ENCODE peak calls at places on chromosomes 2 and 18, in ten cellular contexts. D, M, J, R, L, W, O, G, N and Z are unnamed samples.

GRCh38 chr2:33069894-33070651 is 123.3 kb downstream of the LTBP1 start:
- DNase-seq in R (peak), N (peak), D (peak), J (peak), W (no peak), G (peak), M (no peak), L (peak), O (no peak), Z (peak)

GRCh38 chr2:231228223-231228622 is 29.8 kb downstream of the ARMC9 start:
- DNase-seq in N (no peak), D (no peak), L (no peak), R (no peak), O (no peak), M (no peak), G (no peak), W (no peak), J (no peak), Z (no peak)

GRCh38 chr2:34102359-34102758 is 503.3 kb upstream of the FAM98A start:
- DNase-seq in N (no peak), W (no peak), G (peak), J (no peak), M (no peak), R (no peak), O (no peak), L (no peak), D (no peak), Z (no peak)

GRCh38 chr18:26190506-26190905 is 35.7 kb upstream of the TAF4B start:
- DNase-seq in O (peak), L (no peak), J (no peak), G (no peak), N (no peak), D (no peak), R (peak), M (no peak), W (no peak), Z (peak)

GRCh38 chr2:209577376-209578357 is 153.8 kb downstream of the MAP2 start:
- DNase-seq in M (no peak), D (no peak), J (no peak), O (no peak), L (no peak), N (peak), R (no peak), G (peak), W (peak), Z (no peak)

GRCh38 chr2:60565472-60565871 is 12.0 kb upstream of the BCL11A start:
- DNase-seq in J (no peak), M (no peak), L (no peak), O (no peak), G (peak), R (no peak), W (peak), N (peak), D (no peak), Z (no peak)

GRCh38 chr18:46174317-46175039 is 70.3 kb downstream of the HAUS1 start:
- DNase-seq in M (peak), R (peak), N (no peak), J (no peak), L (no peak), G (no peak), W (peak), D (peak), O (peak), Z (peak)

GRCh38 chr2:22079583-22079982 is 955.8 kb downstream of the TDRD15 start:
- DNase-seq in J (no peak), R (no peak), L (no peak), N (no peak), G (no peak), D (no peak), W (no peak), O (no peak), M (no peak), Z (no peak)

GRCh38 chr18:57624988-57625387 is 3.4 kb upstream of the NARS1 start:
- DNase-seq in O (no peak), N (peak), L (no peak), M (no peak), D (no peak), R (no peak), J (no peak), G (peak), W (no peak), Z (no peak)

GRCh38 chr18:38526922-38527321 is 961.3 kb upstream of the CELF4 start:
- DNase-seq in L (no peak), D (no peak), R (no peak), J (no peak), M (no peak), O (no peak), N (no peak), G (no peak), W (no peak), Z (no peak)

GRCh38 chr2:18484625-18485024 is 75.8 kb downstream of the RDH14 start:
- DNase-seq in R (no peak), N (no peak), D (no peak), L (no peak), G (no peak), J (no peak), O (no peak), M (no peak), W (no peak), Z (no peak)

GRCh38 chr2:222756951-222757645 is 85.6 kb downstream of the MOGAT1 start:
- DNase-seq in R (no peak), O (no peak), N (peak), W (no peak), M (no peak), J (no peak), D (no peak), G (peak), L (no peak), Z (no peak)

GRCh38 chr2:237618449-237618848 is 8.9 kb upstream of the LRRFIP1 start:
- DNase-seq in G (no peak), J (peak), M (no peak), O (no peak), R (no peak), N (no peak), D (no peak), L (no peak), W (no peak), Z (no peak)

GRCh38 chr2:138942466-138942865 is 162.3 kb upstream of the NXPH2 start:
- DNase-seq in W (no peak), G (no peak), M (no peak), L (no peak), J (no peak), N (no peak), R (no peak), D (no peak), O (no peak), Z (no peak)

GRCh38 chr2:112779598-112779997 is 4.7 kb downstream of the IL1A start:
- DNase-seq in W (no peak), L (no peak), G (no peak), O (no peak), N (no peak), M (no peak), J (no peak), D (no peak), R (no peak), Z (no peak)

GRCh38 chr2:101002562-101003277 is 631 bp downstream of the RPL31 start:
- DNase-seq in J (no peak), M (no peak), W (no peak), L (no peak), G (peak), O (no peak), N (no peak), R (peak), D (no peak), Z (no peak)